ENCODE peak calls at places on chromosomes 2 and 18, in six cellular contexts. K is psoas muscle, P is OCI-LY7, I is K562, N is stomach, D is vagina. O is an unnamed sample.

GRCh38 chr2:37389984-37390765 is 45.7 kb downstream of the QPCT start:
- DNase-seq in K (no peak), P (peak; percentile 93), I (peak; percentile 55), N (no peak), D (no peak), O (no peak)

GRCh38 chr18:13051950-13052349 is 60.8 kb downstream of the CEP192 start:
- DNase-seq in K (no peak), P (peak; percentile 75), I (no peak), N (no peak), D (no peak), O (no peak)

GRCh38 chr2:197498937-197499593 is 575 bp downstream of the HSPD1 start:
- DNase-seq in K (peak; percentile 83), P (peak; percentile 84), I (peak; percentile 47), N (peak; percentile 75), D (no peak), O (peak; percentile 50)

GRCh38 chr18:49892148-49892924 is 79.0 kb upstream of the ACAA2 start:
- DNase-seq in K (no peak), P (no peak), I (no peak), N (no peak), D (no peak), O (no peak)

GRCh38 chr2:33411765-33412164 is 64.7 kb upstream of the RASGRP3 start:
- DNase-seq in K (no peak), P (no peak), I (no peak), N (no peak), D (no peak), O (no peak)

GRCh38 chr2:240167588-240167880 is 27.1 kb upstream of the OTOS start:
- DNase-seq in K (no peak), P (no peak), I (no peak), N (no peak), D (no peak), O (no peak)

GRCh38 chr18:62420151-62420512 is 95.0 kb downstream of the TNFRSF11A start:
- DNase-seq in K (no peak), P (no peak), I (peak; percentile 17), N (no peak), D (no peak), O (no peak)

GRCh38 chr2:55115795-55116597 is 65.7 kb upstream of the RTN4 start:
- DNase-seq in K (no peak), P (no peak), I (peak; percentile 59), N (no peak), D (no peak), O (no peak)

GRCh38 chr2:121355488-121355887 is 70.5 kb upstream of the TFCP2L1 start:
- DNase-seq in K (no peak), P (no peak), I (no peak), N (peak; percentile 87), D (no peak), O (peak; percentile 78)

GRCh38 chr2:218648473-218649100 is 10.8 kb downstream of the ZNF142 start:
- DNase-seq in K (no peak), P (peak; percentile 67), I (peak; percentile 50), N (peak; percentile 51), D (no peak), O (peak; percentile 28)

GRCh38 chr2:240556553-240557100 is 1.2 kb downstream of the ANKMY1 start:
- DNase-seq in K (peak; percentile 59), P (peak; percentile 72), I (peak; percentile 37), N (peak; percentile 53), D (peak; percentile 93), O (peak; percentile 5)

GRCh38 chr18:55455938-55456337 is 132.1 kb downstream of the TCF4 start:
- DNase-seq in K (no peak), P (no peak), I (no peak), N (no peak), D (no peak), O (no peak)

GRCh38 chr2:108604196-108604595 is 69.9 kb downstream of the LIMS1 start:
- DNase-seq in K (no peak), P (no peak), I (no peak), N (no peak), D (no peak), O (no peak)

GRCh38 chr2:70805987-70806386 is 14.4 kb downstream of the CLEC4F start:
- DNase-seq in K (no peak), P (no peak), I (no peak), N (no peak), D (no peak), O (no peak)

GRCh38 chr2:144114761-144115160 is 405.2 kb downstream of the ZEB2 start:
- DNase-seq in K (no peak), P (no peak), I (no peak), N (no peak), D (no peak), O (no peak)

GRCh38 chr18:37501136-37501535 is 64.5 kb downstream of the CELF4 start:
- DNase-seq in K (no peak), P (no peak), I (no peak), N (no peak), D (no peak), O (no peak)

GRCh38 chr2:212147921-212148513 is 390.6 kb downstream of the ERBB4 start:
- DNase-seq in K (no peak), P (peak; percentile 2), I (no peak), N (no peak), D (no peak), O (no peak)

GRCh38 chr2:153548536-153548935 is 70.0 kb upstream of the RPRM start:
- DNase-seq in K (no peak), P (no peak), I (no peak), N (no peak), D (no peak), O (no peak)

GRCh38 chr2:153557211-153557610 is 78.6 kb upstream of the RPRM start:
- DNase-seq in K (no peak), P (no peak), I (no peak), N (no peak), D (no peak), O (no peak)

DNA sequence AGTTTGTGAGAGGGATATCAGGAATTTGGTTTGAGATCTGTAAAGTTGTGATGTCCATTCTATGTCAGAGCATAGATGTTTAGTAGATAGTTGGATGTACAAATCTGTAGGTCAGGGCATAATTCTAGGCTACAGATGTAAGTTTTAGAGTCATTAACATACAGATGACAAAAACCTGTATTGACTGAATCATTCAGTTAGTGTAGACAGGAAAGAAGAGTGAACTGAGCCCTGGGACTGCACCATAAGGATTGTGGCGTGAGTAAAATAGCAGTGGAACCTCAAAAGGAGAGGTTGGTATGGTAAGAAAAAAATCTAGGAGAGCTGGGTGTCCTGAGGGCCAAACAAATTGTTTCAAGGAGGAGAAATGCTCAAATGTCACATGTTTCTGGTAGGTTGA is 73.1 kb upstream of the RPRM start:
- DNase-seq in K (no peak), P (no peak), I (no peak), N (no peak), D (no peak), O (no peak)
- H3K4me3 ChIP-seq in K (no peak overlapping the region), P (no peak overlapping the region), I (no peak overlapping the region), N (no peak overlapping the region), D (no peak overlapping the region), O (no peak overlapping the region)

DNA sequence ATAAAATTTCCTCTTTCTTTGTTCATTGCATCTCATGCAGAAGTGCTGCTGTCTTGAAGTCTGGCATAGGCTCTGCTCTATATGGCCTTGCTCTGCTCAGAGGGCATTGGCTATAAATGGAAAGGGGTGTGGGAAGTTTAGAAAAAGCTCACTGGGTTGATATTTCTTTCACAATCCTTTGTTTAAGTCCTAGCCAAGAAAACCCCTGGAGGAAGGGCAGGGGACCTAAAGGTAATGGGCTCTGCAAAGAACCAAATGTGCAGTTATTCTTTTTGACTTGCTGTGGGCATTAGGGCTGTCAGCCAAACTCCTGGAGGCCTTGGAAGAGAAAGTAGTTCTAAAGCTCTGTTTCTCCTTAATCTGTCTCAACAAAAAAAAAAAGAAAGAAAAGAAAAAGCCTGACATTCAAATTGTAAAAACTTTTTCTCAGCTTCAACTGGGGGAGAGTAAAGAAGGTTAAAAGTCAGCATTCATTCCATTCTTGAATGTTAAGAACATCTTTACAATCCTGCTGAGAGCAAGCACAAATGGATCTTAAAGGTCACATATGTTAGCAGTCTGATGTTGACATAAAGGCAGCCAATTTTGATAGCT is 338.3 kb downstream of the GULP1 start:
- DNase-seq in K (no peak), P (no peak), I (no peak), N (no peak), D (no peak), O (no peak)
- H3K27ac ChIP-seq in K (no peak overlapping the region), P (no peak overlapping the region), I (no peak overlapping the region), N (no peak overlapping the region), D (peak overlapping the region; percentile 70), O (no peak overlapping the region)

DNA sequence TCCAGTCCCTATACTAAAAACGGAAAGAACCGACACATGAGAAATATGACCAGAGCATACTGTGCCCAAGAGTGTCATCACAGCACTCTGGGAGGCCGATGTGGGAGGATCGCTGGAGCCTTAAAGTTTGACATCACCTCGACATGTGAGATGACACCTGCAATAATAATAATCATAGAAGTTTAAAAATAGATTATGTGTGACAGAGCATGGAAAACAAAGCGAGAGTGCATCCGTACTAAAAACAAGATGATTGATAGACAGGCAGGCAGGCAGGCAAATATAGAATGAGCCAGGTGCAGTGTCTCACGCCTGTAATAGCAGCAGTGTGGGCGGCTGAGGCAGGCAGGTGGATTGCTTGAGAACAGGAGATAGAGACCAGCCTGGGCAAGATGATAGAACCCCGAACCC is 114.8 kb upstream of the ANKRD30BL start:
- DNase-seq in K (no peak), P (peak; percentile 91), I (no peak), N (no peak), D (no peak), O (no peak)
- TF ChIP-seq CTCF in K (no peak), P (no peak), I (no peak), N (no peak), D (no peak), O (no peak)

GRCh38 chr2:98448441-98449145 is 3.9 kb downstream of the INPP4A start:
- DNase-seq in K (no peak), P (no peak), I (no peak), N (no peak), D (no peak), O (no peak)

GRCh38 chr2:98444436-98445166 is at the start of gene INPP4A:
- DNase-seq in K (peak; percentile 88), P (peak; percentile 85), I (peak; percentile 93), N (peak; percentile 78), D (no peak), O (peak; percentile 64)

GRCh38 chr2:98446850-98447249 is 2.2 kb downstream of the INPP4A start:
- DNase-seq in K (no peak), P (no peak), I (no peak), N (no peak), D (no peak), O (no peak)

GRCh38 chr2:98445167-98445522 is 487 bp downstream of the INPP4A start:
- DNase-seq in K (no peak), P (peak; percentile 50), I (no peak), N (no peak), D (no peak), O (no peak)

DNA sequence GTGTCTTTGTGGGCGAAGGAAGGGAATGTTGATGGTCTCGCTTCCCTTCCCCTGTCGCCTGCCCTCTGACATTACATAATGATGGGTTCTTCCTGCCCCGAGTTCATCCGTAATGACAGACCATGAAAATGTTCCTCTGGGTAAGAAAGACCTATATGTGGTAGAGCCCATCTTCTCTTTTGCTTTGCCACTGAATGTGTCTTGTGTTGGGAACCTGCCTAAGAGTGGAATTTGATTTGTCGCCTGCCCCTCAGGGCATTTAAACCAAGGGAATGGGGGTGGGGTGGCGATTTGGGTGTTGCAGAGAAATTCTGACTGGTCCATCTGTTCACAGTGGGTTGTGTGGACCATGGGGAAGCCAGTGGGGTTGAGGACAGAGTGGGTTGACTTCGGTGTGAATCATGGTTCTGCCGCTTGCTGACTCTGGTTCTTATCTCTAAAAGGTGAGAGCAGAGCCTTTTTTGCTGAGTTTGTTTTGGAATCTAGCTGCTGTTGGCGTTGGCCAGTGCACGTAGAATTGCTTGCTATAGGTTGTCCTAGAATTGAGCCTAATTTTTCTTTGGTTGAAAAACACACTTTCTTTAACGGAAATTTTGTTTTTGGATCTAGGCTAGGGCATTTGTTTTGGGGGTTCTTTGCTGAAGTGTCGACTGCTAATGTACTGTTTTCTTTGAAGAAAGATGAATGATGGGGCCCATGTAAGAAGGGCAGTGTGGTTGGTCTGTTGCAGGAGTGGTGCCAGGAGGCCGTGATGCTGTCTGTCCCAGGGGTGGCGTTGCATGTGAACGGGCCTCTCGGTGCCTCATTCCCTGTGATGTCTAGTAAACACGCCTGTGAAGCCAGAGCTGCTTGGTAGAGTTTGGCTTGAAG is 1.3 kb downstream of the INPP4A start:
- DNase-seq in K (no peak), P (peak; percentile 18), I (peak; percentile 61), N (no peak), D (no peak), O (no peak)
- H3K4me3 ChIP-seq in K (peak overlapping the region; percentile 88), P (peak overlapping the region; percentile 87), I (peak overlapping the region; percentile 66), N (peak overlapping the region; percentile 72), D (peak overlapping the region; percentile 60), O (peak overlapping the region; percentile 70)